ENCODE peak calls at places on chromosomes 4 and X, in ten cellular contexts. W is GM13977, C is endothelial cell, Q is fibroblast of the aortic adventitia, X is MM.1S, O is HCT116, G is cardiac fibroblast, Y is GM12864, Z is neural crest cell, A is psoas muscle. P is an unnamed sample.

GRCh38 chr4:3871181-3871852 is 105.1 kb downstream of the ADRA2C start:
- DNase-seq in O (no peak), Z (peak), Q (no peak), Y (no peak), W (no peak), A (peak), C (peak), X (peak), G (no peak), P (peak)

GRCh38 chrX:74133156-74133796 is 170.7 kb upstream of the ZCCHC13 start:
- DNase-seq in X (peak), Y (no peak), W (peak), G (peak), O (peak), Z (peak), A (no peak), Q (peak), C (peak), P (peak)

GRCh38 chr4:130074096-130074495 is 978.1 kb downstream of the C4orf33 start:
- DNase-seq in A (no peak), W (no peak), Z (no peak), X (no peak), Q (no peak), C (no peak), Y (no peak), O (no peak), G (no peak), P (no peak)

GRCh38 chr4:6198768-6199343 is 1.5 kb downstream of the JAKMIP1 start:
- DNase-seq in Z (no peak), W (no peak), C (peak), O (no peak), Y (no peak), Q (peak), X (no peak), G (peak), A (no peak), P (peak)

GRCh38 chr4:82428526-82428968 is 1.7 kb downstream of the HNRNPDL start:
- DNase-seq in C (no peak), Q (no peak), W (no peak), Y (no peak), X (no peak), Z (no peak), G (no peak), A (no peak), O (no peak), P (no peak)

GRCh38 chr4:39718366-39719323 is 20.7 kb downstream of the UBE2K start:
- DNase-seq in Z (no peak), A (no peak), O (no peak), Q (no peak), C (no peak), X (peak), W (no peak), G (no peak), Y (no peak), P (no peak)

GRCh38 chrX:13110427-13111324 is 66.3 kb upstream of the FAM9C start:
- DNase-seq in A (no peak), Y (no peak), W (no peak), G (peak), X (no peak), Z (no peak), O (peak), Q (peak), C (no peak), P (no peak)

GRCh38 chrX:134745636-134746378 is 87.5 kb upstream of the PLAC1 start:
- DNase-seq in Z (no peak), A (no peak), G (no peak), C (no peak), W (no peak), O (no peak), Q (no peak), X (no peak), Y (no peak), P (no peak)

GRCh38 chr4:138686078-138686477 is 329.5 kb upstream of the NOCT start:
- DNase-seq in X (no peak), W (no peak), Q (no peak), G (no peak), O (no peak), A (no peak), Y (no peak), Z (no peak), C (no peak), P (no peak)

GRCh38 chr4:81732980-81733379 is 261.3 kb upstream of the RASGEF1B start:
- DNase-seq in O (no peak), G (no peak), Z (no peak), X (no peak), W (no peak), Y (no peak), Q (no peak), A (no peak), C (no peak), P (no peak)

GRCh38 chr4:8599657-8600056 is 7.1 kb downstream of the CPZ start:
- DNase-seq in A (no peak), Z (no peak), Q (peak), C (no peak), O (peak), W (no peak), X (no peak), G (peak), Y (no peak), P (no peak)

GRCh38 chr4:121789960-121790829 is 10.9 kb upstream of the EXOSC9 start:
- DNase-seq in Q (peak), X (no peak), A (no peak), W (no peak), O (no peak), C (no peak), Y (no peak), G (peak), Z (no peak), P (no peak)

GRCh38 chr4:187070740-187071139 is 347.1 kb upstream of the FAT1 start:
- DNase-seq in Z (no peak), G (no peak), C (no peak), Q (no peak), A (no peak), Y (no peak), W (no peak), O (no peak), X (no peak), P (no peak)

GRCh38 chr4:151644625-151645024 is 116.2 kb downstream of the GATB start:
- DNase-seq in Y (no peak), X (peak), A (no peak), Z (peak), O (peak), C (peak), Q (no peak), W (no peak), G (no peak), P (peak)

GRCh38 chr4:41141910-41142309 is 72.4 kb downstream of the APBB2 start:
- DNase-seq in W (no peak), Y (no peak), A (no peak), X (no peak), O (no peak), Z (no peak), G (peak), Q (peak), C (no peak), P (no peak)

GRCh38 chr4:169993531-169993930 is 32.7 kb downstream of the MFAP3L start:
- DNase-seq in A (no peak), Y (no peak), O (no peak), Q (no peak), G (no peak), W (no peak), X (no peak), C (no peak), Z (no peak), P (no peak)

GRCh38 chr4:171478181-171478580 is 335.0 kb upstream of the GALNTL6 start:
- DNase-seq in W (no peak), Z (no peak), Q (no peak), O (no peak), Y (no peak), G (no peak), C (no peak), A (no peak), X (no peak), P (no peak)

GRCh38 chr4:89788243-89789072 is 48.5 kb downstream of the SNCA start:
- DNase-seq in Q (peak), X (no peak), Y (no peak), G (no peak), W (no peak), Z (no peak), A (no peak), O (no peak), C (no peak), P (peak)

GRCh38 chr4:2843023-2843908 is at the start of gene ADD1:
- DNase-seq in O (peak), Q (peak), W (peak), G (peak), X (peak), Y (peak), Z (peak), C (peak), A (peak), P (no peak)

GRCh38 chr4:42397256-42397634 is at the start of gene SHISA3:
- DNase-seq in A (peak), G (peak), W (peak), Y (no peak), X (peak), O (no peak), Z (peak), Q (no peak), C (peak), P (no peak)

GRCh38 chr4:106987314-106987713 is 48.8 kb downstream of the DKK2 start:
- DNase-seq in C (no peak), A (no peak), X (no peak), Q (no peak), W (no peak), Z (no peak), G (no peak), Y (no peak), O (no peak), P (no peak)

GRCh38 chr4:27692868-27693634 is 832.4 kb downstream of the STIM2 start:
- DNase-seq in W (no peak), G (no peak), Z (no peak), A (no peak), O (no peak), Q (no peak), C (no peak), Y (no peak), X (peak), P (no peak)
- TF ChIP-seq CTCF in W (no peak), G (no peak), Z (no peak), A (no peak), O (no peak), Q (no peak), C (no peak), Y (no peak), X (no peak), P (no peak)

DNA sequence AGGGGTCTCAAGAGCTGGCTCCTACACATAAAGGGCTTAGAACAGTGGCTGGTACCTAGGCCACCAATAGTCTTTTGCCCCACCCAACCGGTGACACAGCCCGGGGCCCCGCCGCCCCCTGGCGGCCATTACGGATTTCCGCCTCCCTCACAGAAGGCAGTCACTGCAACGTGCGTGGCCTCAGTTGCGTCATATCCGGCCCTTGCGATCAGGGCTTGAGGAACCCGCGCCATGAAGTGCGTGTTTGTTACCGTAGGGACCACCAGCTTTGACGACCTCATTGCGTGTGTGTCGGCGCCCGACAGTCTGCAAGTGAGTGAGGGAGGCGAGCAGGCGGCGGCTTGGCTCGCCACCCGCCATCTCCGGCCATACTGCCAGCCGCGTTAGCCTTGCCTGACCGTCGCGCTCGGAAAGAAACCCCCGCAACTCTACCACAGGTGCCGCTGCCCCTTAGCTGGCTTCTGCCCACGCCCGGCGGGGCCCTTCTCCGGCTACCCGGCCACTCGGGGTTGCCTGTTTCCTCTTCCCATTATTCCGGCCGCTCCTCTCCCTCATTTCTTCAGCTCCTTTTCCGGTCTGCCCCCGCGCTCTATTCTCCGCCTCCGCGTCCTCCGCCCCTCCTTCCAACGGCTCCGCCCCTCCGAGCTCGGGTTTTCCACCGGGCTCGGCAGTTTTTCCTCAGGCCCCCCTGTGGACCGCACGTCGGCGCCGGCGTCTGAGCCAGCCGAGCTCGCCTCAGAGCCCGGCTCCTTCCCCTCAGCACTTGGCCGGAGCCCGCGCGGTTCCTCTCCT is at the start of gene ALG13:
- DNase-seq in Z (peak), Q (peak), A (peak), G (peak), C (peak), X (peak), W (peak), O (peak), Y (peak), P (peak)
- TF ChIP-seq CTCF in Z (peak), Q (peak), A (peak), G (peak), C (peak), X (peak), W (peak), O (peak), Y (peak), P (peak)

GRCh38 chrX:65601530-65602281 is 65.7 kb upstream of the MSN start:
- DNase-seq in C (peak), G (peak), Z (no peak), X (peak), W (no peak), Y (no peak), A (peak), Q (peak), O (no peak), P (no peak)
- TF ChIP-seq CTCF in C (no peak), G (no peak), Z (no peak), X (no peak), W (no peak), Y (no peak), A (no peak), Q (peak), O (no peak), P (no peak)

GRCh38 chr4:58225460-58225859 is 1115.3 kb upstream of the IGFBP7 start:
- DNase-seq in W (no peak), G (no peak), Q (no peak), A (no peak), Z (no peak), X (no peak), C (no peak), Y (no peak), O (no peak), P (no peak)
- TF ChIP-seq CTCF in W (no peak), G (no peak), Q (no peak), A (no peak), Z (no peak), X (no peak), C (no peak), Y (no peak), O (no peak), P (no peak)

GRCh38 chr4:137609693-137610450 is 77.6 kb upstream of the PCDH18 start:
- DNase-seq in O (no peak), Z (no peak), W (no peak), Q (peak), G (peak), X (no peak), A (no peak), C (no peak), Y (no peak), P (no peak)

GRCh38 chr4:137614491-137614890 is 82.2 kb upstream of the PCDH18 start:
- DNase-seq in W (no peak), C (no peak), G (no peak), A (no peak), O (no peak), Q (no peak), X (no peak), Z (no peak), Y (no peak), P (no peak)

GRCh38 chr4:137611998-137612700 is 79.9 kb upstream of the PCDH18 start:
- DNase-seq in X (no peak), W (no peak), C (no peak), G (peak), Y (no peak), O (no peak), Z (no peak), Q (peak), A (no peak), P (no peak)

GRCh38 chr4:137608085-137608484 is 75.8 kb upstream of the PCDH18 start:
- DNase-seq in A (no peak), X (no peak), G (no peak), Z (no peak), C (no peak), Q (no peak), Y (no peak), O (no peak), W (no peak), P (no peak)

DNA sequence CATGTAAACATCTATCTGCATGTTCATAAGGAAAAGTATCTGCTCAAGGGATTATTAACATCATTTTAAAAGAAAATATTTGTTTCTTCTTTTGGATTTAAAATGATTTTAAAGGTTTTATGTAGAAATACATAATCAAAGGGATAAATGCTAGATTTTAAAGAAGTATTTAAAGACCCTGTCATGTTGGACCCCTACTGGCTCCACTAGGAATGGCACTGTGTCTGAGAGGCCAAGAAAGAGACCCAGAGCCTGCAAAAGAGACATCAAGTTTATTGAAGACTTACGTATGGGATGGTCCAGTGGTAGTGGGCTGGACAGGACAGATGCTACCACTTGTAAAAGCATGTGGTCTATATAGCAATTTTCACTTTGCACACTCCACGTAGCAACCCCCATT is 78.7 kb upstream of the PCDH18 start:
- DNase-seq in G (peak), W (no peak), Z (peak), Q (peak), C (peak), Y (no peak), O (no peak), X (peak), A (no peak), P (peak)
- TF ChIP-seq CTCF in G (peak), W (peak), Z (peak), Q (peak), C (peak), Y (peak), O (peak), X (peak), A (peak), P (peak)

P was measured in nephron progenitor cell.